ENCODE peak calls at places on chromosome 7, in five cellular contexts. H is neural progenitor cell, N is HFF-Myc, Q is endothelial cell, J is glutamatergic neuron. I is an unnamed sample.

GRCh38 chr7:26115628-26116027 is 36.4 kb upstream of the NFE2L3 start:
- DNase-seq in H (no peak), N (no peak), Q (no peak), J (no peak), I (no peak)

GRCh38 chr7:132991615-132992587 is 90.0 kb downstream of the CHCHD3 start:
- DNase-seq in H (peak; percentile 34), N (no peak), Q (peak; percentile 15), J (no peak), I (no peak)

GRCh38 chr7:121385056-121385799 is 10.9 kb downstream of the FAM3C start:
- DNase-seq in H (no peak), N (no peak), Q (no peak), J (no peak), I (no peak)

GRCh38 chr7:305410-306151 is 15.6 kb downstream of the FOXL3 start:
- DNase-seq in H (no peak), N (no peak), Q (no peak), J (no peak), I (no peak)

GRCh38 chr7:1407883-1408282 is 51.4 kb downstream of the MICALL2 start:
- DNase-seq in H (no peak), N (no peak), Q (no peak), J (no peak), I (no peak)

GRCh38 chr7:142819530-142819929 is 35.3 kb upstream of the EPHB6 start:
- DNase-seq in H (no peak), N (no peak), Q (no peak), J (no peak), I (no peak)

GRCh38 chr7:95469850-95470249 is 15.9 kb upstream of the ASB4 start:
- DNase-seq in H (peak; percentile 80), N (no peak), Q (peak; percentile 45), J (no peak), I (peak; percentile 8)

GRCh38 chr7:156031679-156032478 is 219.6 kb upstream of the SHH start:
- DNase-seq in H (no peak), N (no peak), Q (no peak), J (no peak), I (no peak)

GRCh38 chr7:20223356-20223755 is 6.2 kb upstream of the MACC1 start:
- DNase-seq in H (no peak), N (no peak), Q (no peak), J (no peak), I (no peak)

GRCh38 chr7:26105206-26105605 is 46.8 kb upstream of the NFE2L3 start:
- DNase-seq in H (no peak), N (no peak), Q (no peak), J (no peak), I (no peak)

GRCh38 chr7:36112969-36113368 is 40.1 kb upstream of the EEPD1 start:
- DNase-seq in H (no peak), N (no peak), Q (no peak), J (no peak), I (no peak)

GRCh38 chr7:44378744-44379143 is 53.4 kb upstream of the CAMK2B start:
- DNase-seq in H (no peak), N (peak; percentile 27), Q (no peak), J (no peak), I (no peak)

GRCh38 chr7:157022681-157023588 is 12.5 kb upstream of the MNX1 start:
- DNase-seq in H (peak; percentile 67), N (no peak), Q (no peak), J (no peak), I (no peak)

GRCh38 chr7:359776-360361 is 69.9 kb downstream of the FOXL3 start:
- DNase-seq in H (no peak), N (no peak), Q (no peak), J (peak; percentile 9), I (no peak)

GRCh38 chr7:142583424-142583823 is 165.8 kb upstream of the PRSS1 start:
- DNase-seq in H (peak; percentile 7), N (peak; percentile 66), Q (no peak), J (no peak), I (no peak)

GRCh38 chr7:98242934-98243333 is 9.1 kb downstream of the TECPR1 start:
- DNase-seq in H (no peak), N (no peak), Q (no peak), J (no peak), I (no peak)

GRCh38 chr7:142470336-142470830 is 212.5 kb upstream of the PRSS58 start:
- DNase-seq in H (no peak), N (no peak), Q (no peak), J (no peak), I (no peak)

GRCh38 chr7:231030-231857 is 38.9 kb downstream of the FAM20C start:
- DNase-seq in H (no peak), N (no peak), Q (peak; percentile 25), J (no peak), I (no peak)

GRCh38 chr7:133602291-133602690 is 349.4 kb downstream of the EXOC4 start:
- DNase-seq in H (no peak), N (no peak), Q (no peak), J (no peak), I (no peak)

GRCh38 chr7:132234751-132235150 is 341.5 kb downstream of the PLXNA4 start:
- DNase-seq in H (no peak), N (no peak), Q (no peak), J (no peak), I (no peak)

GRCh38 chr7:143393267-143394041 is 12.3 kb downstream of the ZYX start:
- DNase-seq in H (no peak), N (no peak), Q (no peak), J (no peak), I (no peak)

GRCh38 chr7:49774459-49775064 is 1.1 kb downstream of the VWC2 start:
- DNase-seq in H (peak; percentile 73), N (no peak), Q (peak; percentile 42), J (peak; percentile 54), I (peak; percentile 58)

GRCh38 chr7:113128028-113128427 is 9.7 kb upstream of the SMIM30 start:
- DNase-seq in H (no peak), N (no peak), Q (no peak), J (no peak), I (no peak)

GRCh38 chr7:143256932-143257331 is 6.3 kb upstream of the GSTK1 start:
- DNase-seq in H (no peak), N (no peak), Q (no peak), J (no peak), I (no peak)

GRCh38 chr7:70631732-70632131 is 500.2 kb upstream of the GALNT17 start:
- DNase-seq in H (peak; percentile 43), N (no peak), Q (no peak), J (peak; percentile 70), I (peak; percentile 23)

GRCh38 chr7:70614237-70614984 is 517.5 kb upstream of the GALNT17 start:
- DNase-seq in H (peak; percentile 81), N (no peak), Q (no peak), J (peak; percentile 94), I (peak; percentile 61)

GRCh38 chr7:93435791-93436190 is 138.7 kb downstream of the CALCR start:
- DNase-seq in H (no peak), N (no peak), Q (no peak), J (no peak), I (no peak)

GRCh38 chr7:150852371-150852905 is at the start of gene AOC1:
- DNase-seq in H (no peak), N (no peak), Q (no peak), J (no peak), I (no peak)

GRCh38 chr7:35828817-35829216 is 28.0 kb downstream of the SEPTIN7 start:
- DNase-seq in H (no peak), N (no peak), Q (no peak), J (no peak), I (no peak)

GRCh38 chr7:157474685-157475084 is 137.9 kb downstream of the DNAJB6 start:
- DNase-seq in H (peak; percentile 39), N (no peak), Q (no peak), J (peak; percentile 60), I (peak; percentile 38)

GRCh38 chr7:2524808-2525140 is 5.2 kb downstream of the LFNG start:
- DNase-seq in H (peak; percentile 93), N (no peak), Q (no peak), J (no peak), I (no peak)

GRCh38 chr7:24404315-24404714 is 120.3 kb downstream of the NPY start:
- DNase-seq in H (no peak), N (no peak), Q (no peak), J (no peak), I (no peak)

GRCh38 chr7:134694299-134694698 is 47.6 kb downstream of the BPGM start:
- DNase-seq in H (peak; percentile 73), N (no peak), Q (peak; percentile 35), J (no peak), I (peak; percentile 17)
- TF ChIP-seq CTCF in H (peak; percentile 64), N (peak; percentile 61), Q (peak; percentile 51), J (peak; percentile 60), I (peak; percentile 43)

GRCh38 chr7:66145404-66145843 is 30.8 kb downstream of the CRCP start:
- DNase-seq in H (no peak), N (no peak), Q (no peak), J (no peak), I (no peak)
- TF ChIP-seq CTCF in H (no peak), N (no peak), Q (no peak), J (no peak), I (no peak)

GRCh38 chr7:33108591-33108930 is 643 bp downstream of the RP9 start:
- DNase-seq in H (peak; percentile 37), N (no peak), Q (no peak), J (peak; percentile 21), I (no peak)
- TF ChIP-seq CTCF in H (no peak), N (no peak), Q (no peak), J (no peak), I (no peak)

GRCh38 chr7:111931958-111932357 is 274.2 kb downstream of the DOCK4 start:
- DNase-seq in H (no peak), N (no peak), Q (no peak), J (no peak), I (no peak)

GRCh38 chr7:111931016-111931517 is 275.1 kb downstream of the DOCK4 start:
- DNase-seq in H (peak; percentile 26), N (peak; percentile 39), Q (no peak), J (no peak), I (no peak)

GRCh38 chr7:111933614-111934013 is 272.6 kb downstream of the DOCK4 start:
- DNase-seq in H (no peak), N (peak; percentile 82), Q (no peak), J (no peak), I (no peak)

GRCh38 chr7:111927383-111928019 is 278.7 kb downstream of the DOCK4 start:
- DNase-seq in H (no peak), N (no peak), Q (no peak), J (no peak), I (no peak)

DNA sequence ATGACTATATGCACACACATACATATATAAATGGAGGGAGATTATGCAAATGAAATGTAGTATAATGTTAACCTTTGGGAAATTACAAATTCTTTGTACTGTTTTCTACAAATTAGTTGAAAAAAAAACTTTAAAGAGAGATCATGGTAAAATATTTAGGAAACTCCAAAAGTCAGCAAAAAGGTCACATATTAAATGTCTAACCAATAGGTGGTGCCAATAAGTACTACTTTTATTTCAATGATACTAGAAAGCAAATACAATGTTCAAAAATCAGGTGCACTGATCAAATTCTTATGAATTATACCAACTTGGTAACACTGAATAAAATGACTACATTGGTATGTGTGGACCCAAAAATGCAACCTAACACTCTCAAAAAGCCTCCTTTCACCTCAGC is 276.9 kb downstream of the DOCK4 start:
- DNase-seq in H (no peak), N (no peak), Q (no peak), J (no peak), I (no peak)
- TF ChIP-seq CTCF in H (no peak), N (no peak), Q (no peak), J (no peak), I (no peak)